ENCODE peak calls at places on chromosomes 3 and 15, in eight cellular contexts. U is cardiac fibroblast, K is astrocyte of the spinal cord, W is A549, Z is fibroblast of mammary gland, E is WERI-Rb-1, N is cardiac muscle cell, Y is lower lobe of right lung. I is an unnamed sample.

GRCh38 chr3:140022061-140022781 is 87.2 kb downstream of the CLSTN2 start:
- DNase-seq in U (no peak), K (peak), W (no peak), Z (no peak), E (no peak), N (no peak), Y (no peak), I (no peak)

GRCh38 chr3:18008706-18009363 is 266.4 kb upstream of the TBC1D5 start:
- DNase-seq in U (peak), K (no peak), W (no peak), Z (peak), E (no peak), N (no peak), Y (no peak), I (no peak)

GRCh38 chr15:64894395-64895056 is 17.2 kb upstream of the ANKDD1A start:
- DNase-seq in U (no peak), K (no peak), W (no peak), Z (no peak), E (no peak), N (no peak), Y (peak), I (no peak)

GRCh38 chr3:51682079-51682478 is 11.0 kb downstream of the TEX264 start:
- DNase-seq in U (peak), K (peak), W (peak), Z (peak), E (peak), N (peak), Y (no peak), I (peak)

GRCh38 chr3:97949743-97950142 is 22.5 kb downstream of the RIOX2 start:
- DNase-seq in U (no peak), K (no peak), W (no peak), Z (no peak), E (peak), N (no peak), Y (no peak), I (no peak)

GRCh38 chr3:115436767-115437301 is 186.5 kb upstream of the GAP43 start:
- DNase-seq in U (peak), K (peak), W (peak), Z (peak), E (peak), N (no peak), Y (no peak), I (peak)

GRCh38 chr15:70376929-70377691 is 279.4 kb upstream of the TLE3 start:
- DNase-seq in U (peak), K (peak), W (no peak), Z (peak), E (peak), N (peak), Y (no peak), I (peak)

GRCh38 chr3:64685331-64685799 is 2.4 kb downstream of the ADAMTS9 start:
- DNase-seq in U (no peak), K (peak), W (no peak), Z (peak), E (no peak), N (no peak), Y (peak), I (no peak)

GRCh38 chr3:149657796-149658443 is at the start of gene WWTR1:
- DNase-seq in U (peak), K (peak), W (peak), Z (peak), E (no peak), N (peak), Y (peak), I (peak)

GRCh38 chr15:42385206-42385979 is 26.1 kb downstream of the CAPN3 start:
- DNase-seq in U (peak), K (peak), W (peak), Z (peak), E (peak), N (peak), Y (no peak), I (peak)

GRCh38 chr3:26281284-26281977 is 341.1 kb upstream of the LRRC3B start:
- DNase-seq in U (no peak), K (no peak), W (no peak), Z (no peak), E (no peak), N (no peak), Y (no peak), I (peak)

GRCh38 chr15:84911879-84912660 is 27.6 kb downstream of the SLC28A1 start:
- DNase-seq in U (peak), K (peak), W (peak), Z (peak), E (no peak), N (no peak), Y (no peak), I (peak)

GRCh38 chr3:156637480-156638022 is 36.8 kb upstream of the TIPARP start:
- DNase-seq in U (no peak), K (no peak), W (no peak), Z (no peak), E (no peak), N (no peak), Y (no peak), I (peak)

GRCh38 chr15:83919319-83919830 is 265.5 kb downstream of the ADAMTSL3 start:
- DNase-seq in U (no peak), K (no peak), W (no peak), Z (peak), E (no peak), N (no peak), Y (no peak), I (peak)

GRCh38 chr3:171770689-171771620 is 39.3 kb downstream of the PLD1 start:
- DNase-seq in U (peak), K (peak), W (peak), Z (peak), E (peak), N (peak), Y (no peak), I (peak)

GRCh38 chr3:64303401-64303800 is 78.1 kb upstream of the PRICKLE2 start:
- DNase-seq in U (peak), K (no peak), W (no peak), Z (peak), E (no peak), N (no peak), Y (no peak), I (peak)

GRCh38 chr3:196144383-196145105 is 62.7 kb upstream of the TFRC start:
- DNase-seq in U (peak), K (peak), W (no peak), Z (peak), E (no peak), N (no peak), Y (no peak), I (peak)

GRCh38 chr3:186427627-186428026 is 65.6 kb upstream of the DGKG start:
- DNase-seq in U (peak), K (peak), W (no peak), Z (no peak), E (no peak), N (peak), Y (no peak), I (no peak)

GRCh38 chr3:174342941-174343431 is 516.1 kb upstream of the NAALADL2 start:
- DNase-seq in U (peak), K (peak), W (no peak), Z (peak), E (no peak), N (peak), Y (no peak), I (no peak)

GRCh38 chr3:126481808-126482502 is 6.3 kb upstream of the ZXDC start:
- DNase-seq in U (peak), K (peak), W (no peak), Z (peak), E (peak), N (no peak), Y (peak), I (no peak)

GRCh38 chr3:173913397-173913796 is 515.9 kb downstream of the NLGN1 start:
- DNase-seq in U (peak), K (peak), W (no peak), Z (peak), E (peak), N (peak), Y (no peak), I (no peak)

GRCh38 chr3:170745211-170745718 is 124.7 kb downstream of the RPL22L1 start:
- DNase-seq in U (peak), K (peak), W (no peak), Z (peak), E (no peak), N (no peak), Y (no peak), I (peak)

GRCh38 chr15:91199511-91199910 is 99.5 kb downstream of the SV2B start:
- DNase-seq in U (no peak), K (no peak), W (no peak), Z (no peak), E (no peak), N (no peak), Y (no peak), I (no peak)

GRCh38 chr3:157204431-157204830 is 44.5 kb upstream of the CCNL1 start:
- DNase-seq in U (peak), K (peak), W (peak), Z (peak), E (no peak), N (peak), Y (no peak), I (peak)

GRCh38 chr3:46369675-46370132 is 1.0 kb upstream of the CCR5 start:
- DNase-seq in U (no peak), K (no peak), W (no peak), Z (no peak), E (no peak), N (no peak), Y (no peak), I (no peak)

GRCh38 chr3:139620438-139620837 is 57.3 kb downstream of the NMNAT3 start:
- DNase-seq in U (no peak), K (no peak), W (no peak), Z (no peak), E (no peak), N (no peak), Y (no peak), I (peak)

GRCh38 chr3:123758081-123758564 is 126.0 kb downstream of the MYLK start:
- DNase-seq in U (peak), K (peak), W (peak), Z (peak), E (peak), N (no peak), Y (no peak), I (peak)

GRCh38 chr3:86563358-86563970 is 427.5 kb downstream of the VGLL3 start:
- DNase-seq in U (peak), K (peak), W (peak), Z (peak), E (no peak), N (peak), Y (no peak), I (peak)

DNA sequence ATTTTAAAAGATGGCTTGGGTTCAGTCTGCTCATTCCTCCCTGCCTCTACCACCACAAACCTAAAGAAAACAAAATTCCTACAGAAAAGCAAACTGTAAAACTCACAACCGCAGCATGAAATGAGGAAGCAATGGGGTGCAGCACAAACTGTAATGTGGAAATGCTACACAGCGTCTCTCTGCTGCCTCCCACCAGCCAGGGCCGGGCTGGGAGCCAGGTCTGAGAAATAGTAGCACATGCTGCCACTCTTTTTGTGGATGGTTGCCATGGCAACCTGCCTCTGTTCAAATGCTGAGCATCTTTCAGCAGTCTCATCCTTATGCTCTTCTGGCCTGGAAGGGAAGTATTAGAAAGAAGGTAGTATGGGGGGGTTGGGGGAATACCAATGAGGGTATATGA is 55.4 kb downstream of the EOMES start:
- DNase-seq in U (peak), K (peak), W (peak), Z (peak), E (no peak), N (peak), Y (peak), I (no peak)
- TF ChIP-seq CTCF in U (peak), K (peak), W (no peak), Z (no peak), E (no peak), N (peak), Y (no peak), I (no peak)

GRCh38 chr15:88255109-88255495 is 1.4 kb downstream of the NTRK3 start:
- DNase-seq in U (no peak), K (no peak), W (no peak), Z (no peak), E (no peak), N (no peak), Y (no peak), I (no peak)
- H3K4me3 ChIP-seq in U (peak), K (no peak), W (peak), Z (no peak), E (no peak), N (peak), Y (peak), I (no peak)

GRCh38 chr15:36591534-36592411 is 12.3 kb downstream of the CDIN1 start:
- DNase-seq in U (peak), K (peak), W (peak), Z (peak), E (no peak), N (no peak), Y (no peak), I (peak)
- TF ChIP-seq CTCF in U (peak), K (no peak), W (no peak), Z (peak), E (no peak), N (no peak), Y (no peak), I (peak)

GRCh38 chr3:11198495-11198894 is 44.2 kb downstream of the HRH1 start:
- DNase-seq in U (no peak), K (no peak), W (no peak), Z (no peak), E (no peak), N (no peak), Y (no peak), I (no peak)
- H3K4me3 ChIP-seq in U (no peak), K (no peak), W (no peak), Z (no peak), E (no peak), N (no peak), Y (no peak), I (no peak)

GRCh38 chr3:4584537-4585249 is 91.5 kb downstream of the ITPR1 start:
- DNase-seq in U (peak), K (peak), W (no peak), Z (peak), E (no peak), N (no peak), Y (no peak), I (no peak)
- TF ChIP-seq CTCF in U (no peak), K (no peak), W (no peak), Z (peak), E (no peak), N (peak), Y (peak), I (no peak)

DNA sequence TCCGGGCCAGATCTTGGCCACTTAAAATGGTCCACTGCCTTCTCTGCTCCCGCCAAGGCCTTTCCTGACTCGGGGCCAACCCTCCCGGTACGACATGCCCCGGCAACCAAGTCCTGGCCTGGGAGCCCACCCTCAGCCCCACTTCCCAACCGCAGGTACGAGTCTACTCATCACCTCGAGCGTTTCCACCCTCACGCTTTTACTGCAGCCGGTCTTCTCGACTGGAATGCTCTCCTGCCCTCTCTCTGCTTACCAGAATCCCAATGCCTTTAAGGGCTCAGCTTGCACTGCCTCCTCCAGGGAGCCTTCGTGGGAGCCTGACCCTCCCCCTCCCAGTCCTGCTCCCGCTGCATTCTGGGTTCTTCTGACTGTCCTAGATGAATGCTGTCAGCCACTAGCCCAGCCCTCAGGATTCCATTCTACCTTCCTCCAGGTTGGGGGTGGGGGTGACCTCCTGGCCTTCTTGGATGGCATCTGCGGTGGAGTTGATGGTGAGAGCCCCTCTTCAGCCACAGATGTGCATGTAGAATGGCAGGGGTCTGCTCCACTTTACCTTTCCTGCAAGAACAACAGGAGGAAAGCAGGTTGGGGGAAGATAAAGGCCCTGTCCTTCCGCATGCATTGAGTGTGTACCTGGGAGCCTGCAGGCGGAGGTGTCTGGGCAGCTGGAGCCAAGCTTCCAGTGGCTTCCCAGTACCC is 1.1 kb upstream of the CSRNP1 start:
- DNase-seq in U (peak), K (no peak), W (peak), Z (peak), E (peak), N (no peak), Y (no peak), I (peak)
- H3K4me3 ChIP-seq in U (no peak), K (no peak), W (peak), Z (peak), E (no peak), N (no peak), Y (peak), I (no peak)

DNA sequence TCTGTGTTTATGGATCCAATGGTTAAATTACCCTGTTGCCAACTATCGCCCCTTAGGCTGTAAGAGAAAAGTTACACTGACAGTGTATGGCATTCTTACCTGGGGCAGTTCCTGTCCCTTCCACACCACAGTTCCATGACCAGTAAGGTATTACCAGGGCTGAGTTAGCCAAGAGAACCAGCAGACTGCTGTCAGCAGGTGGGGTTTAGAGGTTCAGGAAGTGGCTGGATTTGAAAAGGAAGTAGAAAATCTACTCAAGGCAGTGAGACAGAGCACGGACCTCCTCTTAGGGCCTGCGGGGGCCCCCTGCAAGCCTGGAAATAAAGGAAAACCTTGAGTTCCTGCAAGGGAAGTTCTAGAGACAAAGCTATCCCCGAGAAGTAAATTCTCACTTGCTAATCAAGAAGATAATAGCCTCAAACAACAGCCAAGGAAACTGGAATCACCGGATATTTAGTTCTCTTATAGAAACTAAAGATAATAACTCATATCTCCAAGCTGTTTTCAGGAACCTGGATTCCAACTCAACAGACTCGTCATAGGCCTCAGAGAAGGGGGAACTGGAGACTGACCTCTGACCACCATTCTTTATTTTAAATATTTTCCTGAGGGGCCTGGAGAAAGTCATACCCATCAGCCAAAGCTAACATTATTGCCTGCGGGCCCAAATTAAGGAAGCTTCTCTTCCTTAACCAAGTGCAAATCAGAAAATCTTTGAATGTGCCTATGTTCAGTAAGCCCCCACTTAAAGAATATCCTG is 161.7 kb downstream of the ANXA2 start:
- DNase-seq in U (no peak), K (no peak), W (no peak), Z (no peak), E (no peak), N (no peak), Y (no peak), I (no peak)
- TF ChIP-seq CTCF in U (no peak), K (no peak), W (no peak), Z (no peak), E (no peak), N (no peak), Y (no peak), I (no peak)

DNA sequence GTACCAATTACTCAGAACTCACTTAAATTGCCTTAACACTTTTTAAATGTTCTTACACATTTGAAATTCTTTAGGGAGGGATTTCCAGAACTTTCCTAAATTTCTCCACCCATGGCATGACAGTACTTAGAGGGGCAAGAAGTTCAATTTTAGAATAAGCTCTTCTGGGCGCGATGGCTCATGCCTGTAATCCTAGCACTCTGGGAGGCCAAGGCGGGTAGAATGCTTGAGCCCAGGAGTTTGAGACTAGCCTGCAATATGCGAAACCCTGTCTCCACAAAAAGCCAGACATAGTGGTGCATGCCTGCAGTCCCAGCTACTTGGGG is 10.6 kb downstream of the FAM131A start:
- DNase-seq in U (no peak), K (no peak), W (no peak), Z (no peak), E (peak), N (no peak), Y (no peak), I (no peak)
- H3K4me3 ChIP-seq in U (no peak), K (no peak), W (no peak), Z (no peak), E (no peak), N (no peak), Y (no peak), I (no peak)

GRCh38 chr15:53581513-53581912 is 177.9 kb downstream of the WDR72 start:
- DNase-seq in U (no peak), K (no peak), W (no peak), Z (no peak), E (no peak), N (no peak), Y (no peak), I (no peak)

GRCh38 chr15:53589526-53590057 is 169.9 kb downstream of the WDR72 start:
- DNase-seq in U (no peak), K (no peak), W (peak), Z (no peak), E (no peak), N (no peak), Y (no peak), I (no peak)

GRCh38 chr15:53588773-53589172 is 170.7 kb downstream of the WDR72 start:
- DNase-seq in U (peak), K (peak), W (peak), Z (peak), E (no peak), N (no peak), Y (no peak), I (peak)

GRCh38 chr15:53591041-53591440 is 168.4 kb downstream of the WDR72 start:
- DNase-seq in U (no peak), K (no peak), W (peak), Z (no peak), E (no peak), N (no peak), Y (no peak), I (no peak)

GRCh38 chr15:53586815-53587214 is 172.6 kb downstream of the WDR72 start:
- DNase-seq in U (no peak), K (peak), W (peak), Z (peak), E (peak), N (peak), Y (peak), I (peak)
- TF ChIP-seq CTCF in U (no peak), K (peak), W (peak), Z (peak), E (peak), N (no peak), Y (peak), I (peak)